ENCODE peak calls at places on chromosomes 13 and 19, in six cellular contexts. P, Y, Z, J, K and B are unnamed samples.

GRCh38 chr13:105991622-105992254 is 543.7 kb downstream of the EFNB2 start:
- DNase-seq in P (no peak), Y (no peak), Z (no peak), J (no peak), K (no peak), B (no peak)

GRCh38 chr19:7645159-7645558 is 8.2 kb downstream of the STXBP2 start:
- DNase-seq in P (no peak), Y (peak; percentile 85), Z (no peak), J (no peak), K (no peak), B (no peak)

GRCh38 chr13:110993788-110994187 is 78.9 kb upstream of the ANKRD10 start:
- DNase-seq in P (no peak), Y (no peak), Z (no peak), J (no peak), K (no peak), B (no peak)

GRCh38 chr19:55032170-55032569 is 5.9 kb downstream of the GP6 start:
- DNase-seq in P (no peak), Y (no peak), Z (no peak), J (no peak), K (no peak), B (no peak)

GRCh38 chr19:46413262-46414031 is at the start of gene CCDC8:
- DNase-seq in P (peak; percentile 85), Y (no peak), Z (no peak), J (peak; percentile 88), K (no peak), B (peak; percentile 85)

GRCh38 chr13:113527272-113527958 is 36.9 kb upstream of the DCUN1D2 start:
- DNase-seq in P (no peak), Y (no peak), Z (no peak), J (no peak), K (no peak), B (no peak)

GRCh38 chr19:46614114-46614701 is 10.7 kb downstream of the PTGIR start:
- DNase-seq in P (peak; percentile 61), Y (no peak), Z (no peak), J (peak; percentile 93), K (peak; percentile 85), B (peak; percentile 82)

GRCh38 chr13:26531751-26532150 is 25.7 kb upstream of the WASF3 start:
- DNase-seq in P (no peak), Y (no peak), Z (no peak), J (no peak), K (no peak), B (no peak)

GRCh38 chr19:35995655-35995993 is 636 bp downstream of the SDHAF1 start:
- DNase-seq in P (no peak), Y (peak; percentile 26), Z (no peak), J (no peak), K (no peak), B (no peak)

GRCh38 chr13:51764184-51765141 is 39.5 kb downstream of the DHRS12 start:
- DNase-seq in P (peak; percentile 41), Y (no peak), Z (no peak), J (no peak), K (peak; percentile 58), B (no peak)

GRCh38 chr13:26420282-26420960 is 137.1 kb upstream of the WASF3 start:
- DNase-seq in P (no peak), Y (no peak), Z (no peak), J (no peak), K (no peak), B (no peak)

GRCh38 chr13:99955747-99956472 is 15.7 kb downstream of the ZIC5 start:
- DNase-seq in P (no peak), Y (no peak), Z (no peak), J (peak; percentile 64), K (no peak), B (no peak)

GRCh38 chr13:98083507-98083906 is 59.4 kb upstream of the FARP1 start:
- DNase-seq in P (peak; percentile 48), Y (no peak), Z (no peak), J (no peak), K (no peak), B (no peak)

GRCh38 chr19:17202249-17202648 is 12.9 kb upstream of the USE1 start:
- DNase-seq in P (no peak), Y (no peak), Z (no peak), J (no peak), K (no peak), B (no peak)

GRCh38 chr13:94598281-94598680 is 2.3 kb upstream of the TGDS start:
- DNase-seq in P (no peak), Y (no peak), Z (no peak), J (no peak), K (no peak), B (no peak)

GRCh38 chr13:94595006-94595942 is 678 bp downstream of the TGDS start:
- DNase-seq in P (no peak), Y (no peak), Z (no peak), J (peak; percentile 41), K (no peak), B (no peak)

GRCh38 chr13:94599877-94600276 is 1.8 kb upstream of the GPR180 start:
- DNase-seq in P (no peak), Y (no peak), Z (no peak), J (no peak), K (no peak), B (no peak)

GRCh38 chr13:94596575-94596971 is 621 bp upstream of the TGDS start:
- DNase-seq in P (no peak), Y (no peak), Z (no peak), J (no peak), K (no peak), B (no peak)

GRCh38 chr13:94595943-94596574 is at the start of gene TGDS:
- DNase-seq in P (peak; percentile 86), Y (peak; percentile 97), Z (peak; percentile 65), J (peak; percentile 81), K (peak; percentile 90), B (peak; percentile 81)
- TF ChIP-seq CTCF in P (no peak), Y (no peak), Z (no peak), J (no peak), K (no peak), B (no peak)

GRCh38 chr13:45928843-45929242 is 77.3 kb upstream of the SIAH3 start:
- DNase-seq in P (no peak), Y (no peak), Z (no peak), J (no peak), K (no peak), B (no peak)

GRCh38 chr13:45921337-45921736 is 69.8 kb upstream of the SIAH3 start:
- DNase-seq in P (no peak), Y (no peak), Z (no peak), J (no peak), K (no peak), B (no peak)

GRCh38 chr13:45928196-45928595 is 76.6 kb upstream of the SIAH3 start:
- DNase-seq in P (no peak), Y (no peak), Z (no peak), J (no peak), K (no peak), B (no peak)

DNA sequence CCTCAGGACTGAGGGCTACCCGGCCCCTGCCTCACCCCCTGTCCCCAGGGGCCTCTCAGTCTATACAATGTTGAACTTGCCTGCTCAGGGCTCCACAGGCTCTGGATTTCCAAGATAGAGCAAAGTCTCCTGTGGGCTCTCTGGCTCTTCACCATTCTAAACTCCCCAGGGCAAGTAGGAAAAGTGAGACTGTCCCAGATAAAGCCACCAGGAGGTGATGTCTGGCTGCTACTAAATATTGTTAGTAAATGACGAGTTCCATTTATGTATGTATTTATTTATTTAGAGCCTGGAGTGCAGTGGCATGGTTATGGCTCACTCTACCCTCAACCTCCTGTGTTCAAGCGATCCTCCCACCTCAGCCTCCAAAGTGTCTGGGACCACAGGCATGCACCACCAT is 73.6 kb upstream of the SIAH3 start:
- DNase-seq in P (no peak), Y (no peak), Z (no peak), J (no peak), K (no peak), B (no peak)
- TF ChIP-seq CTCF in P (no peak), Y (no peak), Z (no peak), J (no peak), K (no peak), B (no peak)

GRCh38 chr13:62119739-62120700 is 704.4 kb upstream of the PCDH20 start:
- DNase-seq in P (no peak), Y (no peak), Z (no peak), J (no peak), K (no peak), B (no peak)
- TF ChIP-seq CTCF in P (no peak), Y (no peak), Z (peak; percentile 6), J (peak; percentile 79), K (no peak), B (peak; percentile 69)

DNA sequence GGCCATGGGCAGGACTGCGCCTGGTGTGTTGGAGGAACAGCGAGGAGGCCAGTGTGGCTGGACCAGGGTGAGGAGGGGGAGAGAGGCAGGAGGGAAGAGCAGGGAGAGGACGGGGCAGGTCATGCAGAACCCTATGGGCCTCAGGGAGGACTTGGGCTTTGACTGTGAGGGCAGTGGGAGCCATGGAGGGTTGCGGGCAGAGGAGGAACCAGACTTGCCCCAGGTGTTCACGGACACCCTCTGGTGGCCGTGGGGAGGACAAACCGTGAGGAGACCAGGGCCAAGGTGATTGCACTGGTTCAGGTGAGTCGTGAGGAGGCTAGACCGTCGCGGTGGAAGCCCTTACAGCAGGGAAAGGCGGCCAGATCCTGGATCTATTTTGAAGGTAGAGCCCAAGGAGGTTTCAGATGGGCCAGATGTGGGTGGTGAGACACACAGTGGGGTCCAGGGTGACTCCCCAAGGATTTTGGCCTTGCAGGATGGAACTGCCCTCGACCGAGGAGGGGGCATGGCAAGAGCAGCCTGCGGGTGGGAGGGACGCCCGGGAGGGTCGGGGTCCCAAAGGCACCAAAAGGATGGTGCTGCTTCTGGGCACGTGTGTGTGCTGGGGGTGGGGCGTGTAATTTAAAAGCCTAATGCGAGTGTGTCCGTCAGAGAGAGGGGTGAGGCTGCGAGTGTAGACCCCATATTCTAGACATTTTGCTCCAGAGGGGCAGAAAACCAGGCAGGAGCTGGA is 2.7 kb upstream of the REXO1 start:
- DNase-seq in P (no peak), Y (no peak), Z (no peak), J (no peak), K (no peak), B (no peak)
- TF ChIP-seq CTCF in P (peak; percentile 8), Y (peak; percentile 13), Z (no peak), J (peak; percentile 28), K (peak; percentile 4), B (peak; percentile 14)